ENCODE peak calls at places on chromosomes 3 and 15, in six cellular contexts. B is PC-3, I is A549, X is HFF-Myc, H is uterus, J is psoas muscle. O is an unnamed sample.

GRCh38 chr15:74826372-74826819 is at the start of gene CPLX3:
- DNase-seq in X (no peak), B (no peak), I (no peak), J (no peak), H (no peak), O (no peak)

GRCh38 chr15:40511093-40511471 is 40.3 kb downstream of the CHST14 start:
- DNase-seq in B (no peak), H (no peak), I (no peak), J (no peak), X (no peak), O (peak)

GRCh38 chr15:77025941-77026411 is 31.1 kb downstream of the PSTPIP1 start:
- DNase-seq in B (no peak), J (peak), I (no peak), X (no peak), H (peak), O (peak)

GRCh38 chr15:37102315-37103021 is 2.1 kb upstream of the MEIS2 start:
- DNase-seq in H (peak), B (peak), X (no peak), I (peak), J (peak), O (no peak)

GRCh38 chr3:14403636-14404395 is 1.4 kb downstream of the SLC6A6 start:
- DNase-seq in H (peak), I (peak), J (peak), B (peak), X (no peak), O (no peak)

GRCh38 chr3:5687230-5687629 is 499.7 kb downstream of the EDEM1 start:
- DNase-seq in B (no peak), X (no peak), J (no peak), I (no peak), H (no peak), O (no peak)

GRCh38 chr3:158912621-158913020 is 110.8 kb downstream of the MFSD1 start:
- DNase-seq in H (no peak), B (peak), I (no peak), J (no peak), X (no peak), O (no peak)

GRCh38 chr3:24377218-24377993 is 117.2 kb downstream of the THRB start:
- DNase-seq in I (no peak), J (no peak), H (no peak), X (no peak), B (peak), O (no peak)

GRCh38 chr15:100877551-100877950 is 2.1 kb upstream of the ALDH1A3 start:
- DNase-seq in B (peak), I (no peak), J (no peak), X (no peak), H (no peak), O (no peak)

GRCh38 chr3:146750196-146750595 is 145.1 kb upstream of the PLSCR5 start:
- DNase-seq in X (peak), H (no peak), B (peak), I (no peak), J (no peak), O (no peak)

GRCh38 chr3:107943860-107944543 is 146.8 kb downstream of the CD47 start:
- DNase-seq in B (peak), J (no peak), I (no peak), H (no peak), X (no peak), O (no peak)

DNA sequence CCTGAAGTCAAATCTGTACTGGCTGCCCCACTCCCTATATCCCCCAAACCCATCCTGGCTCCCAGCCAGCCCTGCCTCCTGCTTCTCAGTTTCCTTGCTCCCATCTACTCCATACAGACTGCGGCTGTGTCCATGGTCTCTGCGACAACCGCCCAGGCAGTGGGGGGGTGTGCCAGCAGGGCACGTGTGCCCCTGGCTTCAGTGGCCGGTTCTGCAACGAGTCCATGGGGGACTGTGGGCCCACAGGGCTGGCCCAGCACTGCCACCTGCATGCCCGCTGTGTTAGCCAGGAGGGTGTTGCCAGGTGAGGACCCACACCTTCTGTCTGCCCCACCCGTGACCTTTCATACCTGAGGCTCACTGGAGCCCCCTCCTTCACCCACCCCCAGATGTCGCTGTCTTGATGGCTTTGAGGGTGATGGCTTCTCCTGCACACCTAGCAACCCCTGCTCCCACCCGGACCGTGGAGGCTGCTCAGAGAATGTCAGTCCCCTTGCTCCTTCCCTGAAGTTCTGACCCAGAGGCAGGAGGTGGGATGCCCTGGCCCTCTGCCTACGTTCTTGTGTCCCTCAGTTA is 14.7 kb downstream of the STAB1 start:
- DNase-seq in H (no peak), B (no peak), J (no peak), X (no peak), I (no peak), O (no peak)
- TF ChIP-seq CTCF in H (no peak), B (no peak), J (no peak), X (no peak), I (no peak), O (no peak)

GRCh38 chr3:58335432-58335947 is 2.8 kb downstream of the PXK start:
- DNase-seq in X (no peak), J (no peak), B (no peak), H (no peak), I (no peak), O (no peak)
- H3K4me3 ChIP-seq in X (peak), J (peak), B (peak), H (no peak), I (no peak), O (no peak)

GRCh38 chr3:44712455-44713075 is at the start of gene ZNF502:
- DNase-seq in I (peak), X (peak), B (no peak), H (peak), J (peak), O (peak)
- TF ChIP-seq CTCF in I (no peak), X (peak), B (no peak), H (peak), J (peak), O (peak)

DNA sequence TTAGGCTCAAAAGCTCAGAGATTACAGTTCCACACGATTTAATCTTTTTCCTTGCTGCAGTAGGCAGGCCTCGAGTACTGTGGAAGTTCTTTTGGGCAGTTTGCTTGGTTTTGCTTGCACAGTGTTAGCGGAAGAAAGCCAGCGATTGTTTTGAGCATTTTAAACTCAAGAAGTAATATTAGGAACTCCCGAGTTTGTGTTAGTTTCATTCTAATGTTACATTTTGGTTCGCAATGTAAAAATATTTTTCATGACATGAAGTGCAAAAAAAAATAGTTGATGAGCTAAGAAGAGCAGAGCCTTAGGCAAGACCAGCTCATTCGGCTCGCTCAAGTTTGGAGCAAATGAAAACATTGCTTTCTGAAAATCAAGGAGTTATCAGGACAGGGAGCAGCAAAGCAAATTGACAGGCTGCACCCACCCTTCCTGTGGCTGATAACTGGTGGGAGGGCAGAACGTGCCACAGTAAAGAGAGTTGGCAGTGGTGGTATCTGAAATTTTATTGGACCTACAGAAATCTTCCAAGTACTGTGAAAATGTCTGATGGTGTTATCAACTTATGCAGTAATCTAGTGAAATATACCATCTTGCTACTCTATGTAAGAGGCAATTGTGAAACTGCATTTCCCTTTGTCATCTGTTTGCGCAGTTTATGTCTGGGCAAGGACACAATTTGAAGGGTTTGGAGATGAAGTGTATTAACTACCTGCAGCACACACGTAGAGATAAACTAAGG is 1.4 kb downstream of the PLCL2 start:
- DNase-seq in H (no peak), J (no peak), I (no peak), X (no peak), B (peak), O (peak)
- H3K4me3 ChIP-seq in H (peak), J (peak), I (peak), X (peak), B (peak), O (peak)

DNA sequence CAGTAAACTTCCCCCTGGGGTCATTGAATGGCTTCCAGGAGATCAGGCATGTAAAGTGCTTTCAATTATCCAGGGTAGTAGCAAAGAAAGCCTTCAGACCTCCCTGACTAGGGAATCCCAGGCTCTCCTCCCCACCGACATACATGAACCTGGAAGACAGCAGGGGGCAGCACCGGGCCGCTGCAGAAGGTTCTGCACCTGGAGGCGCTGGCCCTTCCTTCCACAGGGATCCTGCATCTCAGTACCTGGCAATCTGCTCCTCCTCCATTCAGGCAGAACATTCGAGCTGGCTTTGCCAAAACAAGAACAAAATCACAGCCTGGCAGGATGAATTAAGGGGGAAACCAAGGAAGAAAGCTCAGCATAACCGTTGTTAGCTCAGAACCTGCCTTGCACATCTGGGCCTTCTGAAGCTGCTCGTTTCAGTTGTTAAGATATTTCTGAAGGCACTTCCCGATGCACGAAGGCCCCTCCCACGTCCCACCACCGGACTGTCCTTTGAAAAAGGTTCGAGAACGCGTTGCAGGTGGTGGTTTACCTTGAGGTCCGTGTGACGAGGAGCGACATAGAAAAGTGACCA is 237.7 kb downstream of the SLCO3A1 start:
- DNase-seq in B (peak), I (peak), H (no peak), X (no peak), J (no peak), O (peak)
- TF ChIP-seq CTCF in B (peak), I (peak), H (peak), X (peak), J (peak), O (peak)

GRCh38 chr15:96407482-96407881 is 77.0 kb downstream of the NR2F2 start:
- DNase-seq in H (no peak), X (no peak), J (no peak), B (no peak), I (no peak), O (no peak)

GRCh38 chr15:96410175-96411055 is 79.9 kb downstream of the NR2F2 start:
- DNase-seq in X (no peak), H (no peak), I (no peak), J (no peak), B (no peak), O (no peak)

GRCh38 chr15:96411056-96412031 is 80.8 kb downstream of the NR2F2 start:
- DNase-seq in I (no peak), X (no peak), J (no peak), B (no peak), H (no peak), O (no peak)

GRCh38 chr15:96408591-96409183 is 78.2 kb downstream of the NR2F2 start:
- DNase-seq in B (no peak), J (no peak), H (no peak), X (no peak), I (no peak), O (no peak)

GRCh38 chr15:96409231-96410138 is 79.0 kb downstream of the NR2F2 start:
- DNase-seq in J (no peak), I (no peak), B (no peak), X (no peak), H (no peak), O (no peak)
- H3K4me3 ChIP-seq in J (peak), I (no peak), B (no peak), X (peak), H (peak), O (peak)

GRCh38 chr3:188929138-188929537 is 242.6 kb upstream of the TPRG1 start:
- DNase-seq in I (peak), B (peak), J (no peak), X (no peak), H (no peak), O (peak)
- TF ChIP-seq CTCF in I (peak), B (peak), J (no peak), X (no peak), H (no peak), O (no peak)

GRCh38 chr3:69541059-69541471 is 155.2 kb upstream of the FRMD4B start:
- DNase-seq in X (no peak), I (no peak), J (no peak), H (no peak), B (no peak), O (no peak)
- H3K4me3 ChIP-seq in X (no peak), I (no peak), J (peak), H (no peak), B (peak), O (no peak)

DNA sequence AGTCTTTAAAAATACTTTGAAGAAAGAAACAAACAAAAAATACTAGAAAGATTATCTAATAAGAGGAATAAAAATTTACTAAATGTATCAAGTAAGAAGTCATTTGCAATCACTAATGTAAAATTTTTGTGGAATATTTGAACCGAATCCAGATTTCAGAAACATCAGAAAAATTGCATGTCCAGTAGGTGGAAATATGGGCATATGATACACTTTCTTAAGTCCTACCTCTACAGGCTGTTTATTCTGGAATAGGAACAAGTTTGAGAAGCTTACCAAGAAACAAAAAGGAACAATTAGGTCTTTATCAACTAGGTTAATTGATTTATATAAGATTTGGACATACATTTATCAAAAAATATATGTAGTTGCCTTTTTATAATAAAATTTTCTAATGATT is 292.9 kb upstream of the ROBO1 start:
- DNase-seq in B (peak), I (no peak), J (no peak), H (no peak), X (no peak), O (no peak)
- TF ChIP-seq CTCF in B (peak), I (no peak), J (no peak), H (no peak), X (no peak), O (no peak)

O was measured in colonic mucosa.